ENCODE peak calls at places on chromosomes 13 and 19, in ten cellular contexts. One of them, this sample, is unnamed.

GRCh38 chr13:79491715-79492114 is 10.8 kb downstream of the NDFIP2 start:
- DNase-seq in ovary: no peak
- DNase-seq in uterus: no peak
- DNase-seq in sigmoid colon: no peak
- DNase-seq in hepatocyte: no peak
- DNase-seq in tibial nerve: no peak
- DNase-seq in effector memory CD4-positive, alpha-beta T cell: no peak
- DNase-seq in thyroid gland: no peak
- DNase-seq in A673: no peak
- DNase-seq in mesendoderm: peak; percentile 74
- DNase-seq in this sample: no peak

GRCh38 chr13:111286162-111286561 is 34.3 kb upstream of the TEX29 start:
- DNase-seq in tibial nerve: no peak
- DNase-seq in A673: no peak
- DNase-seq in uterus: no peak
- DNase-seq in sigmoid colon: no peak
- DNase-seq in hepatocyte: no peak
- DNase-seq in effector memory CD4-positive, alpha-beta T cell: no peak
- DNase-seq in thyroid gland: no peak
- DNase-seq in mesendoderm: peak; percentile 31
- DNase-seq in ovary: no peak
- DNase-seq in this sample: no peak

GRCh38 chr19:16449330-16449961 is 22.3 kb downstream of the EPS15L1 start:
- DNase-seq in hepatocyte: no peak
- DNase-seq in mesendoderm: no peak
- DNase-seq in uterus: no peak
- DNase-seq in effector memory CD4-positive, alpha-beta T cell: no peak
- DNase-seq in sigmoid colon: no peak
- DNase-seq in thyroid gland: no peak
- DNase-seq in A673: no peak
- DNase-seq in tibial nerve: no peak
- DNase-seq in ovary: no peak
- DNase-seq in this sample: no peak

GRCh38 chr13:34620073-34620858 is 321.8 kb upstream of the NBEA start:
- DNase-seq in ovary: no peak
- DNase-seq in hepatocyte: no peak
- DNase-seq in thyroid gland: no peak
- DNase-seq in tibial nerve: no peak
- DNase-seq in sigmoid colon: no peak
- DNase-seq in effector memory CD4-positive, alpha-beta T cell: no peak
- DNase-seq in A673: peak; percentile 10
- DNase-seq in mesendoderm: no peak
- DNase-seq in uterus: no peak
- DNase-seq in this sample: no peak

GRCh38 chr13:91399189-91400093 is 1.0 kb downstream of the GPC5 start:
- DNase-seq in sigmoid colon: no peak
- DNase-seq in hepatocyte: peak; percentile 9
- DNase-seq in mesendoderm: no peak
- DNase-seq in uterus: no peak
- DNase-seq in tibial nerve: no peak
- DNase-seq in ovary: no peak
- DNase-seq in thyroid gland: no peak
- DNase-seq in A673: no peak
- DNase-seq in effector memory CD4-positive, alpha-beta T cell: no peak
- DNase-seq in this sample: no peak

GRCh38 chr13:113978741-113979481 is 5.0 kb upstream of the C13orf46 start:
- DNase-seq in mesendoderm: no peak
- DNase-seq in hepatocyte: no peak
- DNase-seq in tibial nerve: no peak
- DNase-seq in sigmoid colon: peak; percentile 53
- DNase-seq in thyroid gland: no peak
- DNase-seq in uterus: no peak
- DNase-seq in A673: no peak
- DNase-seq in effector memory CD4-positive, alpha-beta T cell: no peak
- DNase-seq in ovary: no peak
- DNase-seq in this sample: no peak

GRCh38 chr19:39599116-39599515 is 3.2 kb upstream of the LGALS13 start:
- DNase-seq in mesendoderm: peak; percentile 54
- DNase-seq in tibial nerve: no peak
- DNase-seq in hepatocyte: peak; percentile 51
- DNase-seq in thyroid gland: peak; percentile 6
- DNase-seq in ovary: no peak
- DNase-seq in uterus: no peak
- DNase-seq in A673: peak; percentile 51
- DNase-seq in sigmoid colon: no peak
- DNase-seq in effector memory CD4-positive, alpha-beta T cell: no peak
- DNase-seq in this sample: peak; percentile 20

GRCh38 chr13:61410669-61411297 is 4.9 kb downstream of the PCDH20 start:
- DNase-seq in A673: peak; percentile 29
- DNase-seq in tibial nerve: no peak
- DNase-seq in sigmoid colon: no peak
- DNase-seq in hepatocyte: peak; percentile 44
- DNase-seq in thyroid gland: no peak
- DNase-seq in mesendoderm: peak; percentile 16
- DNase-seq in uterus: no peak
- DNase-seq in effector memory CD4-positive, alpha-beta T cell: no peak
- DNase-seq in ovary: no peak
- DNase-seq in this sample: no peak

GRCh38 chr13:106568225-106569003 is 477 bp upstream of the ARGLU1 start:
- DNase-seq in effector memory CD4-positive, alpha-beta T cell: no peak
- DNase-seq in thyroid gland: no peak
- DNase-seq in hepatocyte: no peak
- DNase-seq in tibial nerve: no peak
- DNase-seq in sigmoid colon: no peak
- DNase-seq in A673: no peak
- DNase-seq in ovary: no peak
- DNase-seq in mesendoderm: no peak
- DNase-seq in uterus: no peak
- DNase-seq in this sample: no peak

GRCh38 chr13:38473305-38473704 is 123.7 kb downstream of the UFM1 start:
- DNase-seq in hepatocyte: no peak
- DNase-seq in ovary: no peak
- DNase-seq in thyroid gland: no peak
- DNase-seq in A673: no peak
- DNase-seq in uterus: no peak
- DNase-seq in sigmoid colon: no peak
- DNase-seq in effector memory CD4-positive, alpha-beta T cell: no peak
- DNase-seq in tibial nerve: no peak
- DNase-seq in mesendoderm: no peak
- DNase-seq in this sample: no peak

GRCh38 chr13:30667014-30667413 is 49.3 kb downstream of the USPL1 start:
- DNase-seq in tibial nerve: no peak
- DNase-seq in ovary: no peak
- DNase-seq in mesendoderm: no peak
- DNase-seq in effector memory CD4-positive, alpha-beta T cell: no peak
- DNase-seq in hepatocyte: no peak
- DNase-seq in uterus: no peak
- DNase-seq in sigmoid colon: no peak
- DNase-seq in A673: no peak
- DNase-seq in thyroid gland: no peak
- DNase-seq in this sample: no peak

GRCh38 chr19:48479686-48480085 is 10.5 kb downstream of the CYTH2 start:
- DNase-seq in tibial nerve: no peak
- DNase-seq in A673: no peak
- DNase-seq in uterus: no peak
- DNase-seq in effector memory CD4-positive, alpha-beta T cell: no peak
- DNase-seq in thyroid gland: no peak
- DNase-seq in ovary: no peak
- DNase-seq in mesendoderm: no peak
- DNase-seq in hepatocyte: no peak
- DNase-seq in sigmoid colon: no peak
- DNase-seq in this sample: no peak

GRCh38 chr19:41877490-41877876 is 404 bp downstream of the CD79A start:
- DNase-seq in ovary: no peak
- DNase-seq in A673: no peak
- DNase-seq in tibial nerve: no peak
- DNase-seq in sigmoid colon: no peak
- DNase-seq in effector memory CD4-positive, alpha-beta T cell: no peak
- DNase-seq in thyroid gland: no peak
- DNase-seq in hepatocyte: no peak
- DNase-seq in uterus: no peak
- DNase-seq in mesendoderm: no peak
- DNase-seq in this sample: no peak

GRCh38 chr19:41880329-41880708 is 2.7 kb upstream of the ARHGEF1 start:
- DNase-seq in hepatocyte: no peak
- DNase-seq in sigmoid colon: no peak
- DNase-seq in thyroid gland: no peak
- DNase-seq in A673: peak; percentile 88
- DNase-seq in ovary: no peak
- DNase-seq in uterus: no peak
- DNase-seq in tibial nerve: no peak
- DNase-seq in effector memory CD4-positive, alpha-beta T cell: no peak
- DNase-seq in mesendoderm: no peak
- DNase-seq in this sample: no peak

GRCh38 chr19:41877916-41878905 is 1.1 kb downstream of the CD79A start:
- DNase-seq in ovary: no peak
- DNase-seq in hepatocyte: no peak
- DNase-seq in tibial nerve: no peak
- DNase-seq in thyroid gland: no peak
- DNase-seq in A673: no peak
- DNase-seq in sigmoid colon: no peak
- DNase-seq in uterus: no peak
- DNase-seq in effector memory CD4-positive, alpha-beta T cell: no peak
- DNase-seq in mesendoderm: no peak
- DNase-seq in this sample: no peak

GRCh38 chr19:41879670-41880328 is 2.7 kb downstream of the CD79A start:
- DNase-seq in sigmoid colon: no peak
- DNase-seq in effector memory CD4-positive, alpha-beta T cell: no peak
- DNase-seq in ovary: no peak
- DNase-seq in A673: peak; percentile 74
- DNase-seq in hepatocyte: no peak
- DNase-seq in thyroid gland: no peak
- DNase-seq in uterus: no peak
- DNase-seq in tibial nerve: no peak
- DNase-seq in mesendoderm: no peak
- DNase-seq in this sample: no peak

GRCh38 chr19:41879080-41879479 is 2.0 kb downstream of the CD79A start:
- DNase-seq in tibial nerve: no peak
- DNase-seq in ovary: no peak
- DNase-seq in A673: no peak
- DNase-seq in hepatocyte: no peak
- DNase-seq in thyroid gland: no peak
- DNase-seq in mesendoderm: no peak
- DNase-seq in sigmoid colon: no peak
- DNase-seq in uterus: no peak
- DNase-seq in effector memory CD4-positive, alpha-beta T cell: no peak
- DNase-seq in this sample: no peak
- H3K4me1 ChIP-seq in tibial nerve: no peaks in the 10 kb centered on the region
- H3K4me1 ChIP-seq in ovary: no peaks in the 10 kb centered on the region
- H3K4me1 ChIP-seq in A673: peaks cover 65% of the 10 kb centered on the region
- H3K4me1 ChIP-seq in hepatocyte: no peaks in the 10 kb centered on the region
- H3K4me1 ChIP-seq in thyroid gland: no peaks in the 10 kb centered on the region
- H3K4me1 ChIP-seq in mesendoderm: no peaks in the 10 kb centered on the region
- H3K4me1 ChIP-seq in sigmoid colon: no peaks in the 10 kb centered on the region
- H3K4me1 ChIP-seq in uterus: no peaks in the 10 kb centered on the region
- H3K4me1 ChIP-seq in effector memory CD4-positive, alpha-beta T cell: peaks cover 77% of the 10 kb centered on the region
- H3K4me1 ChIP-seq in this sample: peaks cover 8% of the 10 kb centered on the region

GRCh38 chr13:41465965-41466364 is 8.6 kb downstream of the RGCC start:
- DNase-seq in uterus: no peak
- DNase-seq in A673: no peak
- DNase-seq in tibial nerve: no peak
- DNase-seq in effector memory CD4-positive, alpha-beta T cell: no peak
- DNase-seq in thyroid gland: no peak
- DNase-seq in sigmoid colon: no peak
- DNase-seq in hepatocyte: no peak
- DNase-seq in ovary: no peak
- DNase-seq in mesendoderm: no peak
- DNase-seq in this sample: no peak
- H3K4me1 ChIP-seq in uterus: no peaks in the 10 kb centered on the region
- H3K4me1 ChIP-seq in A673: no peaks in the 10 kb centered on the region
- H3K4me1 ChIP-seq in tibial nerve: peaks cover 46% of the 10 kb centered on the region
- H3K4me1 ChIP-seq in effector memory CD4-positive, alpha-beta T cell: peaks cover 68% of the 10 kb centered on the region
- H3K4me1 ChIP-seq in thyroid gland: no peaks in the 10 kb centered on the region
- H3K4me1 ChIP-seq in sigmoid colon: peaks cover 8% of the 10 kb centered on the region
- H3K4me1 ChIP-seq in hepatocyte: no peaks in the 10 kb centered on the region
- H3K4me1 ChIP-seq in ovary: no peaks in the 10 kb centered on the region
- H3K4me1 ChIP-seq in mesendoderm: no peaks in the 10 kb centered on the region
- H3K4me1 ChIP-seq in this sample: no peaks in the 10 kb centered on the region

DNA sequence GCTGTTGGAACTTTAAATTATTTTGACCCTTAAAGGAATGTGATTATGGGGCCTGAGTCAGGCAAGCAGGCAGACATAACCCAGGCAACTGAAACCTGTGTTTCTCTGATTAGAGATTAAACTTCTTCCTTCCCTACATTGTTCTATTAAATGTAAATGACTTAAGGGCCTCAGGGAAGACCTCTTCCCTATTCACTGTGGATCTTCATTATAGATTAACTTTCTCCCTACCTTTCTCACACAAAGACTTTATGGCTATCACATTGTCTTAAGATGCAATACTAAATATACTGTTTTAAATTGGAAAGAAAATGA is 8.8 kb upstream of the METTL21C start:
- DNase-seq in ovary: no peak
- DNase-seq in A673: no peak
- DNase-seq in thyroid gland: no peak
- DNase-seq in sigmoid colon: no peak
- DNase-seq in effector memory CD4-positive, alpha-beta T cell: no peak
- DNase-seq in mesendoderm: peak; percentile 34
- DNase-seq in tibial nerve: no peak
- DNase-seq in hepatocyte: no peak
- DNase-seq in uterus: no peak
- DNase-seq in this sample: no peak
- H3K4me1 ChIP-seq in ovary: peaks cover 7% of the 10 kb centered on the region
- H3K4me1 ChIP-seq in A673: peaks cover 8% of the 10 kb centered on the region
- H3K4me1 ChIP-seq in thyroid gland: no peaks in the 10 kb centered on the region
- H3K4me1 ChIP-seq in sigmoid colon: peaks cover 12% of the 10 kb centered on the region
- H3K4me1 ChIP-seq in effector memory CD4-positive, alpha-beta T cell: no peaks in the 10 kb centered on the region
- H3K4me1 ChIP-seq in mesendoderm: no peaks in the 10 kb centered on the region
- H3K4me1 ChIP-seq in tibial nerve: no peaks in the 10 kb centered on the region
- H3K4me1 ChIP-seq in hepatocyte: peaks cover 12% of the 10 kb centered on the region
- H3K4me1 ChIP-seq in uterus: peaks cover 6% of the 10 kb centered on the region
- H3K4me1 ChIP-seq in this sample: no peaks in the 10 kb centered on the region

GRCh38 chr13:52070929-52071523 is 46.5 kb downstream of the UTP14C start:
- DNase-seq in A673: peak; percentile 25
- DNase-seq in effector memory CD4-positive, alpha-beta T cell: no peak
- DNase-seq in hepatocyte: no peak
- DNase-seq in mesendoderm: peak; percentile 55
- DNase-seq in ovary: no peak
- DNase-seq in uterus: no peak
- DNase-seq in thyroid gland: no peak
- DNase-seq in tibial nerve: no peak
- DNase-seq in sigmoid colon: no peak
- DNase-seq in this sample: peak; percentile 13

GRCh38 chr13:52061587-52061986 is 37.1 kb downstream of the UTP14C start:
- DNase-seq in thyroid gland: no peak
- DNase-seq in effector memory CD4-positive, alpha-beta T cell: no peak
- DNase-seq in A673: peak; percentile 73
- DNase-seq in mesendoderm: no peak
- DNase-seq in tibial nerve: no peak
- DNase-seq in hepatocyte: no peak
- DNase-seq in uterus: no peak
- DNase-seq in ovary: no peak
- DNase-seq in sigmoid colon: no peak
- DNase-seq in this sample: no peak

DNA sequence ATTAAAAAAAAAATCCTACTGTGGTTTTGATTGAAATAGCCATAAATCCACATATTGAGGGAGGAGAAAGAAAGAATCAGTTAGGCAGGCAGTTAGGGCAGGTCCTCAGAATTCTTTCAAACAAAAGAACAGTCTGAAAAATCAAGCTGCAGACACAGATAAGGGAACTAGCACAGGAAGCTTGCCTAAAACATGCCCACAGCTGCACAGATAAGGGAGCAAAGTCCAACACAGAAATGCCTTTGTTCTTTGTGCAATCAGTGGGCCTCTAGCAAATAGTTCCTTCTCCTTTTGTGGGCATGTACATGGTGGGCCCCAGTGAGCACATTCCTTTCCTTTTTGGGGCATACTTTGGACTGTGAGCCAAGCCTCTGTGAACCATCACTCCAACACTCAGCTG is 42.7 kb downstream of the UTP14C start:
- DNase-seq in hepatocyte: no peak
- DNase-seq in thyroid gland: no peak
- DNase-seq in mesendoderm: peak; percentile 42
- DNase-seq in effector memory CD4-positive, alpha-beta T cell: no peak
- DNase-seq in A673: no peak
- DNase-seq in sigmoid colon: no peak
- DNase-seq in tibial nerve: no peak
- DNase-seq in uterus: no peak
- DNase-seq in ovary: no peak
- DNase-seq in this sample: no peak
- H3K4me1 ChIP-seq in hepatocyte: no peaks in the 10 kb centered on the region
- H3K4me1 ChIP-seq in thyroid gland: no peaks in the 10 kb centered on the region
- H3K4me1 ChIP-seq in mesendoderm: no peaks in the 10 kb centered on the region
- H3K4me1 ChIP-seq in effector memory CD4-positive, alpha-beta T cell: no peaks in the 10 kb centered on the region
- H3K4me1 ChIP-seq in A673: peaks cover under 1% of the 10 kb centered on the region
- H3K4me1 ChIP-seq in sigmoid colon: no peaks in the 10 kb centered on the region
- H3K4me1 ChIP-seq in tibial nerve: no peaks in the 10 kb centered on the region
- H3K4me1 ChIP-seq in uterus: no peaks in the 10 kb centered on the region
- H3K4me1 ChIP-seq in ovary: no peaks in the 10 kb centered on the region
- H3K4me1 ChIP-seq in this sample: no peaks in the 10 kb centered on the region

This sample was measured in NT2/D1.